ENCODE peak calls at places on chromosomes 12 and 14, in seven cellular contexts. One of them, this sample, is unnamed.

GRCh38 chr12:133203344-133204263 is 22.3 kb downstream of the ZNF268 start:
- DNase-seq in ovary: no peak
- DNase-seq in prostate gland: no peak
- DNase-seq in osteoblast: no peak
- DNase-seq in lung: no peak
- DNase-seq in fibroblast of lung: peak; percentile 9
- DNase-seq in tibial nerve: no peak
- DNase-seq in this sample: no peak

GRCh38 chr12:5503774-5504173 is 71.9 kb downstream of the NTF3 start:
- DNase-seq in fibroblast of lung: no peak
- DNase-seq in prostate gland: peak; percentile 71
- DNase-seq in osteoblast: no peak
- DNase-seq in lung: no peak
- DNase-seq in ovary: no peak
- DNase-seq in tibial nerve: no peak
- DNase-seq in this sample: no peak

GRCh38 chr12:98821849-98822248 is 176.8 kb downstream of the APAF1 start:
- DNase-seq in lung: no peak
- DNase-seq in prostate gland: no peak
- DNase-seq in ovary: peak; percentile 48
- DNase-seq in tibial nerve: no peak
- DNase-seq in osteoblast: no peak
- DNase-seq in fibroblast of lung: peak; percentile 16
- DNase-seq in this sample: no peak

GRCh38 chr12:89354630-89354931 is 2.3 kb upstream of the DUSP6 start:
- DNase-seq in lung: no peak
- DNase-seq in tibial nerve: no peak
- DNase-seq in ovary: no peak
- DNase-seq in fibroblast of lung: no peak
- DNase-seq in prostate gland: no peak
- DNase-seq in osteoblast: no peak
- DNase-seq in this sample: no peak

GRCh38 chr14:99755629-99756603 is 37.3 kb upstream of the EML1 start:
- DNase-seq in ovary: peak; percentile 93
- DNase-seq in fibroblast of lung: peak; percentile 94
- DNase-seq in lung: peak; percentile 72
- DNase-seq in tibial nerve: peak; percentile 79
- DNase-seq in osteoblast: peak; percentile 99
- DNase-seq in prostate gland: no peak
- DNase-seq in this sample: no peak

GRCh38 chr12:54680374-54680773 is 32.2 kb upstream of the DCD start:
- DNase-seq in fibroblast of lung: no peak
- DNase-seq in prostate gland: no peak
- DNase-seq in lung: no peak
- DNase-seq in osteoblast: no peak
- DNase-seq in tibial nerve: no peak
- DNase-seq in ovary: no peak
- DNase-seq in this sample: no peak

GRCh38 chr12:8108808-8109398 is 14.5 kb upstream of the CLEC4A start:
- DNase-seq in fibroblast of lung: peak; percentile 57
- DNase-seq in osteoblast: no peak
- DNase-seq in lung: peak; percentile 74
- DNase-seq in ovary: peak; percentile 73
- DNase-seq in prostate gland: peak; percentile 66
- DNase-seq in tibial nerve: peak; percentile 79
- DNase-seq in this sample: peak; percentile 46

GRCh38 chr12:125412506-125412905 is 347.3 kb downstream of the AACS start:
- DNase-seq in prostate gland: no peak
- DNase-seq in fibroblast of lung: no peak
- DNase-seq in ovary: no peak
- DNase-seq in tibial nerve: no peak
- DNase-seq in osteoblast: no peak
- DNase-seq in lung: no peak
- DNase-seq in this sample: no peak

GRCh38 chr14:73188501-73188903 is 48.8 kb upstream of the PAPLN start:
- DNase-seq in tibial nerve: no peak
- DNase-seq in osteoblast: peak; percentile 51
- DNase-seq in fibroblast of lung: peak; percentile 47
- DNase-seq in lung: no peak
- DNase-seq in prostate gland: no peak
- DNase-seq in ovary: no peak
- DNase-seq in this sample: no peak

GRCh38 chr14:36647827-36648753 is 13.6 kb upstream of the PAX9 start:
- DNase-seq in prostate gland: peak; percentile 41
- DNase-seq in fibroblast of lung: peak; percentile 45
- DNase-seq in osteoblast: peak; percentile 89
- DNase-seq in ovary: no peak
- DNase-seq in tibial nerve: no peak
- DNase-seq in lung: no peak
- DNase-seq in this sample: no peak

GRCh38 chr14:92897922-92898599 is 24.9 kb upstream of the CHGA start:
- DNase-seq in ovary: no peak
- DNase-seq in lung: no peak
- DNase-seq in fibroblast of lung: no peak
- DNase-seq in osteoblast: no peak
- DNase-seq in tibial nerve: no peak
- DNase-seq in prostate gland: no peak
- DNase-seq in this sample: peak; percentile 29

GRCh38 chr12:108724054-108724889 is 7.0 kb downstream of the CORO1C start:
- DNase-seq in ovary: no peak
- DNase-seq in prostate gland: no peak
- DNase-seq in tibial nerve: no peak
- DNase-seq in osteoblast: no peak
- DNase-seq in fibroblast of lung: peak; percentile 70
- DNase-seq in lung: no peak
- DNase-seq in this sample: no peak

GRCh38 chr12:113424915-113425823 is 3.0 kb downstream of the SDSL start:
- DNase-seq in tibial nerve: no peak
- DNase-seq in prostate gland: no peak
- DNase-seq in lung: peak; percentile 50
- DNase-seq in osteoblast: peak; percentile 82
- DNase-seq in ovary: peak; percentile 64
- DNase-seq in fibroblast of lung: peak; percentile 33
- DNase-seq in this sample: peak; percentile 21

GRCh38 chr12:75735853-75736252 is 224.4 kb upstream of the KRR1 start:
- DNase-seq in fibroblast of lung: peak; percentile 36
- DNase-seq in lung: no peak
- DNase-seq in prostate gland: no peak
- DNase-seq in osteoblast: no peak
- DNase-seq in ovary: no peak
- DNase-seq in tibial nerve: no peak
- DNase-seq in this sample: no peak

GRCh38 chr12:62291888-62292760 is 31.9 kb downstream of the USP15 start:
- DNase-seq in osteoblast: peak; percentile 75
- DNase-seq in prostate gland: no peak
- DNase-seq in lung: no peak
- DNase-seq in tibial nerve: no peak
- DNase-seq in fibroblast of lung: peak; percentile 63
- DNase-seq in ovary: no peak
- DNase-seq in this sample: no peak

GRCh38 chr12:24561882-24562760 is 386.8 kb downstream of the BCAT1 start:
- DNase-seq in tibial nerve: peak; percentile 45
- DNase-seq in fibroblast of lung: peak; percentile 77
- DNase-seq in ovary: peak; percentile 87
- DNase-seq in osteoblast: peak; percentile 94
- DNase-seq in lung: peak; percentile 64
- DNase-seq in prostate gland: peak; percentile 47
- DNase-seq in this sample: no peak

GRCh38 chr14:93977790-93978581 is 1.6 kb upstream of the ASB2 start:
- DNase-seq in tibial nerve: no peak
- DNase-seq in osteoblast: no peak
- DNase-seq in ovary: no peak
- DNase-seq in fibroblast of lung: peak; percentile 80
- DNase-seq in lung: no peak
- DNase-seq in prostate gland: no peak
- DNase-seq in this sample: no peak

GRCh38 chr12:10750385-10750727 is 27.2 kb upstream of the YBX3 start:
- DNase-seq in osteoblast: no peak
- DNase-seq in fibroblast of lung: no peak
- DNase-seq in prostate gland: no peak
- DNase-seq in ovary: no peak
- DNase-seq in lung: no peak
- DNase-seq in tibial nerve: no peak
- DNase-seq in this sample: no peak

GRCh38 chr14:59897757-59898383 is 22.1 kb upstream of the LRRC9 start:
- DNase-seq in fibroblast of lung: peak; percentile 6
- DNase-seq in ovary: no peak
- DNase-seq in lung: no peak
- DNase-seq in prostate gland: peak; percentile 30
- DNase-seq in osteoblast: no peak
- DNase-seq in tibial nerve: no peak
- DNase-seq in this sample: peak; percentile 26

GRCh38 chr14:94936411-94936892 is 166.5 kb upstream of the GSC start:
- DNase-seq in lung: peak; percentile 32
- DNase-seq in ovary: peak; percentile 85
- DNase-seq in prostate gland: peak; percentile 67
- DNase-seq in tibial nerve: peak; percentile 35
- DNase-seq in fibroblast of lung: peak; percentile 27
- DNase-seq in osteoblast: peak; percentile 65
- DNase-seq in this sample: peak; percentile 66

GRCh38 chr12:76713986-76714385 is 49.9 kb upstream of the ZDHHC17 start:
- DNase-seq in lung: no peak
- DNase-seq in osteoblast: no peak
- DNase-seq in prostate gland: no peak
- DNase-seq in fibroblast of lung: no peak
- DNase-seq in tibial nerve: no peak
- DNase-seq in ovary: no peak
- DNase-seq in this sample: no peak

GRCh38 chr12:52367876-52368275 is 595 bp upstream of the KRT85 start:
- DNase-seq in osteoblast: peak; percentile 48
- DNase-seq in lung: no peak
- DNase-seq in fibroblast of lung: no peak
- DNase-seq in tibial nerve: no peak
- DNase-seq in ovary: no peak
- DNase-seq in prostate gland: no peak
- DNase-seq in this sample: no peak

GRCh38 chr12:132743831-132744230 is 17.8 kb downstream of the ANKLE2 start:
- DNase-seq in ovary: no peak
- DNase-seq in tibial nerve: no peak
- DNase-seq in lung: no peak
- DNase-seq in prostate gland: no peak
- DNase-seq in osteoblast: peak; percentile 55
- DNase-seq in fibroblast of lung: no peak
- DNase-seq in this sample: no peak

GRCh38 chr12:10624631-10625030 is 11.2 kb upstream of the MAGOHB start:
- DNase-seq in ovary: no peak
- DNase-seq in osteoblast: no peak
- DNase-seq in tibial nerve: no peak
- DNase-seq in prostate gland: no peak
- DNase-seq in lung: no peak
- DNase-seq in fibroblast of lung: no peak
- DNase-seq in this sample: no peak

GRCh38 chr14:69093551-69094421 is 59.1 kb downstream of the DCAF5 start:
- DNase-seq in ovary: no peak
- DNase-seq in osteoblast: no peak
- DNase-seq in lung: no peak
- DNase-seq in tibial nerve: no peak
- DNase-seq in fibroblast of lung: peak; percentile 81
- DNase-seq in prostate gland: peak; percentile 28
- DNase-seq in this sample: peak; percentile 14

GRCh38 chr12:84756961-84757360 is 155.6 kb downstream of the SLC6A15 start:
- DNase-seq in lung: no peak
- DNase-seq in osteoblast: peak; percentile 1
- DNase-seq in prostate gland: no peak
- DNase-seq in tibial nerve: no peak
- DNase-seq in ovary: no peak
- DNase-seq in fibroblast of lung: peak; percentile 83
- DNase-seq in this sample: no peak

GRCh38 chr14:85248881-85249635 is 280.9 kb upstream of the FLRT2 start:
- DNase-seq in ovary: no peak
- DNase-seq in fibroblast of lung: peak; percentile 2
- DNase-seq in osteoblast: no peak
- DNase-seq in tibial nerve: no peak
- DNase-seq in prostate gland: no peak
- DNase-seq in lung: no peak
- DNase-seq in this sample: no peak

GRCh38 chr14:61505815-61506809 is 184.7 kb downstream of the PRKCH start:
- DNase-seq in prostate gland: no peak
- DNase-seq in tibial nerve: no peak
- DNase-seq in osteoblast: no peak
- DNase-seq in ovary: no peak
- DNase-seq in lung: no peak
- DNase-seq in fibroblast of lung: peak; percentile 97
- DNase-seq in this sample: no peak

GRCh38 chr12:99253068-99253467 is 394.5 kb upstream of the GARIN6 start:
- DNase-seq in ovary: no peak
- DNase-seq in osteoblast: no peak
- DNase-seq in prostate gland: no peak
- DNase-seq in lung: no peak
- DNase-seq in tibial nerve: no peak
- DNase-seq in fibroblast of lung: no peak
- DNase-seq in this sample: no peak

GRCh38 chr12:51245476-51246253 is 7.0 kb downstream of the DAZAP2 start:
- DNase-seq in tibial nerve: no peak
- DNase-seq in lung: no peak
- DNase-seq in ovary: no peak
- DNase-seq in prostate gland: no peak
- DNase-seq in osteoblast: no peak
- DNase-seq in fibroblast of lung: no peak
- DNase-seq in this sample: no peak
- H3K27ac ChIP-seq in tibial nerve: no peak overlapping the region
- H3K27ac ChIP-seq in lung: no peak overlapping the region
- H3K27ac ChIP-seq in ovary: no peak overlapping the region
- H3K27ac ChIP-seq in prostate gland: no peak overlapping the region
- H3K27ac ChIP-seq in osteoblast: peak overlapping the region; percentile 44
- H3K27ac ChIP-seq in fibroblast of lung: peak overlapping the region; percentile 47
- H3K27ac ChIP-seq in this sample: peak overlapping the region; percentile 7

DNA sequence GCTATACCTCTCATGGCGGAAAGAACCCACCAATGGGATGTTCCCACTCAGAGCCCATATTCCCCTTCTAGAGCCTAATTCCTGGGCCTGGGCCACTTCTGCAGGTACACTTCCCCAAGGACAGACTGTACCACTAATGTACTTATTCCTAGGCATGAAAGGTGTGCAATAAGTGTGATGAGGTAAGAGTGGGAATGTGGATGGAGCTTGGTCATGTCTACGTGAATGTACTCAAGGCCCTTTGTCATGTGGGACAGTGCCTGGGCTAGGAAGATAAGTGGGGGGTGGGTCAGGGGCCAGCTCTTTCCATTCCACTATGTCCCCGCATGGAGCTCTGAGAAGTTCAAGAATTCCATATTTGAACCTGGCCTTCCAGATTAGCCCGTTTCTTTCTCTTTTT is 63.4 kb upstream of the FUT8 start:
- DNase-seq in lung: no peak
- DNase-seq in ovary: no peak
- DNase-seq in prostate gland: no peak
- DNase-seq in osteoblast: no peak
- DNase-seq in tibial nerve: no peak
- DNase-seq in fibroblast of lung: no peak
- DNase-seq in this sample: no peak
- H3K27ac ChIP-seq in lung: no peak overlapping the region
- H3K27ac ChIP-seq in ovary: no peak overlapping the region
- H3K27ac ChIP-seq in prostate gland: no peak overlapping the region
- H3K27ac ChIP-seq in osteoblast: no peak overlapping the region
- H3K27ac ChIP-seq in tibial nerve: no peak overlapping the region
- H3K27ac ChIP-seq in fibroblast of lung: no peak overlapping the region
- H3K27ac ChIP-seq in this sample: no peak overlapping the region

GRCh38 chr14:26867171-26867757 is 269.4 kb upstream of the NOVA1 start:
- DNase-seq in ovary: no peak
- DNase-seq in fibroblast of lung: peak; percentile 60
- DNase-seq in prostate gland: no peak
- DNase-seq in osteoblast: no peak
- DNase-seq in lung: no peak
- DNase-seq in tibial nerve: no peak
- DNase-seq in this sample: no peak
- H3K27ac ChIP-seq in ovary: no peak overlapping the region
- H3K27ac ChIP-seq in fibroblast of lung: no peak overlapping the region
- H3K27ac ChIP-seq in prostate gland: no peak overlapping the region
- H3K27ac ChIP-seq in osteoblast: no peak overlapping the region
- H3K27ac ChIP-seq in lung: no peak overlapping the region
- H3K27ac ChIP-seq in tibial nerve: no peak overlapping the region
- H3K27ac ChIP-seq in this sample: no peak overlapping the region

GRCh38 chr14:63512861-63513260 is 30.3 kb downstream of the PPP2R5E start:
- DNase-seq in ovary: no peak
- DNase-seq in prostate gland: no peak
- DNase-seq in osteoblast: no peak
- DNase-seq in fibroblast of lung: no peak
- DNase-seq in tibial nerve: no peak
- DNase-seq in lung: no peak
- DNase-seq in this sample: no peak
- H3K27ac ChIP-seq in ovary: no peak overlapping the region
- H3K27ac ChIP-seq in prostate gland: no peak overlapping the region
- H3K27ac ChIP-seq in osteoblast: no peak overlapping the region
- H3K27ac ChIP-seq in fibroblast of lung: no peak overlapping the region
- H3K27ac ChIP-seq in tibial nerve: no peak overlapping the region
- H3K27ac ChIP-seq in lung: no peak overlapping the region
- H3K27ac ChIP-seq in this sample: no peak overlapping the region

This sample was measured in caudate nucleus.